ENCODE peak calls at places on chromosomes 11 and 22, in six cellular contexts. D is lower leg skin, E is WERI-Rb-1, R is left lung, S is iPS DF 6.9, F is fibroblast of mammary gland. K is an unnamed sample.

GRCh38 chr11:115548878-115549528 is 44.8 kb upstream of the CADM1 start:
- DNase-seq in F (no peak), D (no peak), S (peak; percentile 75), R (no peak), E (no peak), K (no peak)

GRCh38 chr22:24289781-24290181 is 19.1 kb downstream of the SPECC1L start:
- DNase-seq in D (no peak), S (no peak), F (no peak), E (peak; percentile 42), R (no peak), K (no peak)

GRCh38 chr11:19843106-19843505 is 130.5 kb downstream of the NAV2 start:
- DNase-seq in F (no peak), R (no peak), E (no peak), S (no peak), D (no peak), K (no peak)

GRCh38 chr11:125371451-125371935 is 124.6 kb downstream of the FEZ1 start:
- DNase-seq in R (no peak), E (peak; percentile 92), D (no peak), F (no peak), S (peak; percentile 81), K (no peak)

GRCh38 chr11:46363031-46363407 is 15.8 kb downstream of the DGKZ start:
- DNase-seq in F (peak; percentile 36), D (peak; percentile 92), S (no peak), E (peak; percentile 43), R (peak; percentile 91), K (no peak)

GRCh38 chr22:37485006-37485713 is 1.0 kb downstream of the MFNG start:
- DNase-seq in R (peak; percentile 85), S (no peak), E (peak; percentile 30), D (no peak), F (no peak), K (no peak)

GRCh38 chr22:36454916-36455570 is 26.4 kb downstream of the TXN2 start:
- DNase-seq in S (peak; percentile 85), F (peak; percentile 60), E (no peak), R (peak; percentile 99), D (peak; percentile 98), K (peak; percentile 88)

GRCh38 chr22:24184057-24184798 is 2.9 kb downstream of the SUSD2 start:
- DNase-seq in S (no peak), F (no peak), R (peak; percentile 53), E (no peak), D (no peak), K (no peak)

GRCh38 chr22:33867118-33867863 is 53.0 kb downstream of the LARGE1 start:
- DNase-seq in E (no peak), S (no peak), R (no peak), F (peak; percentile 78), D (no peak), K (no peak)

GRCh38 chr11:64121637-64122410 is 44.1 kb downstream of the MACROD1 start:
- DNase-seq in R (no peak), F (peak; percentile 60), E (no peak), D (no peak), S (no peak), K (no peak)

GRCh38 chr11:125175896-125176575 is 11.5 kb downstream of the PKNOX2 start:
- DNase-seq in S (no peak), E (peak; percentile 33), F (no peak), R (no peak), D (no peak), K (no peak)

GRCh38 chr11:13480198-13480597 is 15.6 kb downstream of the PTH start:
- DNase-seq in E (no peak), R (no peak), D (no peak), S (no peak), F (no peak), K (no peak)

GRCh38 chr11:129109701-129110100 is 82.4 kb downstream of the ARHGAP32 start:
- DNase-seq in S (no peak), R (no peak), D (no peak), E (no peak), F (no peak), K (no peak)

GRCh38 chr11:59247535-59248227 is 35.0 kb upstream of the MPEG1 start:
- DNase-seq in S (no peak), F (peak; percentile 67), D (no peak), E (no peak), R (no peak), K (peak; percentile 74)

GRCh38 chr22:50696799-50697561 is 24.4 kb downstream of the SHANK3 start:
- DNase-seq in F (no peak), S (no peak), E (peak; percentile 22), D (peak; percentile 83), R (peak; percentile 80), K (peak; percentile 36)

GRCh38 chr11:44709966-44710365 is 16.8 kb upstream of the TSPAN18 start:
- DNase-seq in E (no peak), S (no peak), R (no peak), F (peak; percentile 57), D (no peak), K (peak; percentile 62)

GRCh38 chr11:81000334-81001100 is 1559.7 kb upstream of the TENM4 start:
- DNase-seq in E (no peak), F (no peak), D (no peak), R (no peak), S (no peak), K (no peak)

GRCh38 chr11:5809122-5809519 is 397 bp downstream of the OR52N2 start:
- DNase-seq in D (no peak), R (peak; percentile 26), E (no peak), F (peak; percentile 2), S (no peak), K (no peak)

GRCh38 chr22:41417622-41418390 is 28.8 kb downstream of the TOB2 start:
- DNase-seq in R (peak; percentile 93), E (no peak), F (no peak), D (peak; percentile 96), S (no peak), K (no peak)

GRCh38 chr11:94130589-94131362 is 2.1 kb downstream of the PANX1 start:
- DNase-seq in S (no peak), D (peak; percentile 87), R (no peak), E (no peak), F (peak; percentile 96), K (no peak)

GRCh38 chr11:94131363-94132115 is 2.9 kb downstream of the PANX1 start:
- DNase-seq in D (no peak), E (no peak), R (no peak), F (peak; percentile 72), S (no peak), K (no peak)

GRCh38 chr11:94133752-94134151 is 5.1 kb downstream of the PANX1 start:
- DNase-seq in S (no peak), F (no peak), D (no peak), R (no peak), E (no peak), K (no peak)

GRCh38 chr11:94132823-94133408 is 4.3 kb downstream of the PANX1 start:
- DNase-seq in S (no peak), F (no peak), R (peak; percentile 58), E (no peak), D (no peak), K (no peak)

DNA sequence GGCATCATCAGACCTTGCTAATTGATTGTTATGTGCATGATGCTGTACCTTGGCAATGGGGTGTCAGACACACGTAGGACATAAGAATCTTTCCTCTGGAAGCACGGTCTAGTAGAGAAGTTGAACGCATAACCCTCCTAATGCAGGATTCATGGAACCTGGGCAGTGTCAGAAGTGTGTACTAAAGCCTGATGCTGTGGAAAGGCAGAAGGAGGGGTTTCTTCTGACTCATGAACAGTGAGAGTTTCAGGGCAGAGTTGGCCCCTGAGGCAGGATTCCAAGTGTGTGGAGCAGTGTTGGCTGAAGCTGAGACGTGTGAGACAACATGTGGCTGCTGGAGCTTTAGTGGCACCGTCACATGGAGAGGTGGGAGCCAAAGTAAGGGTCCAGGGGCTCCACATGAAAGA is 3.5 kb downstream of the PANX1 start:
- DNase-seq in F (peak; percentile 94), S (no peak), E (no peak), R (no peak), D (no peak), K (no peak)
- H3K4me3 ChIP-seq in F (no peak overlapping the region), S (no peak overlapping the region), E (no peak overlapping the region), R (no peak overlapping the region), D (no peak overlapping the region), K (no peak overlapping the region)

DNA sequence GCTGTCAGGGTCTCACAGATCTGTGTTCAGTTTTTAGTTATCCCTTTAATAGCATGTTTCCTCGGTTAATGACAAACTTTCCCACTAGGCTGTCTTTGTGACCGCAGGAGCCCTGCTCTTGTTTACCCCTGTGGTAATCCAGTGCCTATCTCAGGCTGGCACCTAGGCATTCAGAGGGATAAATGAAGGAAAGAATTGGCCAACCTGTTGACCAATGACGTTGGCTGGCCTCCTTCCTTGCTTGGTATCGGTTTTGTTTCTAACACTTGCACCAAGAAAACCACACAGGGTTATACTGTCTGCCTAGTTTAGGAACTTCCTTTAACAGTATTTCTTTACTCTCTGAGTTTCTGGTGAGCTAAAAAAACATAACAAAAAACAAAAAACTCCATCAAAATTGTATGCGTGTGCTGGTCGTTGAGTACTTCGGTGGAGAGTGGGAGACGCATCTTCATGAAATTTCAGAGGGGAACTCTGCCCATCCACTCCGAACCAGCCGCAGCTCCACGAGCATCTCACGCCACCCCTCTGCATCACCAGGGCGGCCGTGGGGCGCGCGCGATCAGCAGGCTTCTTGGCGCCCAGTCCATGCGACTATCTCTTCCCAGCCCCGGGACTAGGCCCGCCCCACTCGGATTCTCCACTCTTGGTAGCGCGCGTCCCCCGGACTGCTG is 563 bp upstream of the ENDOD1 start:
- DNase-seq in D (no peak), E (no peak), R (no peak), F (no peak), S (no peak), K (no peak)
- H3K4me3 ChIP-seq in D (peak overlapping the region; percentile 66), E (peak overlapping the region; percentile 31), R (peak overlapping the region; percentile 74), F (peak overlapping the region; percentile 58), S (peak overlapping the region; percentile 50), K (peak overlapping the region; percentile 69)

DNA sequence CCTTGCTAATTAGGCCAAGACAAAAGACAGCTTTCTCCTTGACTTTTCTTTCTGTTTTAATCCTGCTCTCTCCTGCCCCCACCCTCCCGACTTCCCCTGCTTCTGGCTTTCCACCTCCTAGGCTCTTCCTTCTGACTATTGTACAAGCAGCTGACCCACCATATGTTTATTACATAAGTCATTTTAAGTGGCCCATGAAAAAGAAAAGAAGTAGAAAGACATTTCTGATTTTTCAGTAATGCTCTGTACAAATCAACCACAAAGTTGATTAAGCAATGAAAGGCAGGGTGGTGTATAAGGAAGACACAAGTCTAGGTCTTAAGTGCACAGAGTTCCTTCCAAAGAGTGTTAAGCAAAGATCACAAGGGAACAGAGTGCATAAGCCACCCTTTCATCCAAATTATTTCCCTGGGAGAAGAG is 18.2 kb downstream of the JAML start:
- DNase-seq in E (no peak), D (no peak), F (no peak), R (no peak), S (no peak), K (no peak)
- H3K4me3 ChIP-seq in E (no peak overlapping the region), D (no peak overlapping the region), F (no peak overlapping the region), R (no peak overlapping the region), S (no peak overlapping the region), K (no peak overlapping the region)

GRCh38 chr22:27792452-27793165 is 8.9 kb downstream of the MN1 start:
- DNase-seq in D (no peak), S (no peak), F (no peak), R (no peak), E (no peak), K (no peak)

GRCh38 chr22:27794244-27794643 is 7.3 kb downstream of the MN1 start:
- DNase-seq in F (no peak), D (no peak), R (no peak), S (no peak), E (no peak), K (no peak)

GRCh38 chr22:27788889-27789288 is 12.7 kb downstream of the MN1 start:
- DNase-seq in D (no peak), R (no peak), S (no peak), E (no peak), F (no peak), K (no peak)

GRCh38 chr22:27790396-27791216 is 10.9 kb downstream of the MN1 start:
- DNase-seq in F (no peak), R (no peak), D (no peak), E (peak; percentile 33), S (no peak), K (no peak)

GRCh38 chr22:27791494-27792241 is 9.9 kb downstream of the MN1 start:
- DNase-seq in F (no peak), R (no peak), D (no peak), S (no peak), E (peak; percentile 25), K (no peak)
- H3K4me3 ChIP-seq in F (no peak overlapping the region), R (no peak overlapping the region), D (no peak overlapping the region), S (no peak overlapping the region), E (peak overlapping the region; percentile 55), K (no peak overlapping the region)

K was measured in A673.